ENCODE peak calls at places on chromosomes 13 and 19, in four cellular contexts. U is astrocyte of the spinal cord, E is heart left ventricle, X is stomach. G is an unnamed sample.

GRCh38 chr13:110442946-110443632 is 118.4 kb downstream of the RAB20 start:
- DNase-seq in E (no peak), U (peak; percentile 56), X (no peak), G (peak; percentile 77)

GRCh38 chr19:58154679-58155648 is 4.4 kb upstream of the ZNF329 start:
- DNase-seq in X (peak; percentile 98), U (peak; percentile 94), E (peak; percentile 97), G (peak; percentile 93)

GRCh38 chr13:32736648-32737047 is 150.4 kb downstream of the PDS5B start:
- DNase-seq in U (no peak), E (no peak), X (no peak), G (no peak)

GRCh38 chr13:27593267-27593666 is 27.1 kb downstream of the LNX2 start:
- DNase-seq in X (no peak), E (no peak), U (no peak), G (no peak)

GRCh38 chr13:87208636-87209035 is 462.5 kb upstream of the SLITRK5 start:
- DNase-seq in E (no peak), U (no peak), X (no peak), G (no peak)

GRCh38 chr13:73136776-73137175 is 78.0 kb downstream of the KLF5 start:
- DNase-seq in X (no peak), E (no peak), U (no peak), G (no peak)

GRCh38 chr13:24284876-24285275 is 24.5 kb upstream of the C1QTNF9 start:
- DNase-seq in E (no peak), X (no peak), U (no peak), G (no peak)

GRCh38 chr13:102091231-102091630 is 310.6 kb downstream of the FGF14 start:
- DNase-seq in X (no peak), E (no peak), U (peak; percentile 4), G (no peak)

GRCh38 chr13:93646247-93646646 is 419.6 kb downstream of the GPC6 start:
- DNase-seq in X (no peak), U (no peak), E (no peak), G (no peak)

GRCh38 chr19:28065026-28065425 is 1147.9 kb downstream of the UQCRFS1 start:
- DNase-seq in E (no peak), X (no peak), U (no peak), G (no peak)

GRCh38 chr19:11848200-11848593 is 329 bp upstream of the ZNF439 start:
- DNase-seq in E (no peak), X (no peak), U (no peak), G (no peak)

GRCh38 chr13:109783815-109784589 is 2.4 kb downstream of the IRS2 start:
- DNase-seq in E (no peak), X (no peak), U (peak; percentile 29), G (peak; percentile 37)

GRCh38 chr13:48400820-48401219 is 12.1 kb downstream of the LPAR6 start:
- DNase-seq in U (peak; percentile 79), E (no peak), X (no peak), G (peak; percentile 68)

GRCh38 chr13:106561551-106562170 is 6.3 kb downstream of the ARGLU1 start:
- DNase-seq in E (peak; percentile 25), U (peak; percentile 45), X (no peak), G (peak; percentile 57)

GRCh38 chr13:108957369-108958012 is 328.1 kb downstream of the MYO16 start:
- DNase-seq in X (no peak), U (peak; percentile 88), E (no peak), G (peak; percentile 73)

GRCh38 chr19:5339470-5339949 is 1.1 kb downstream of the PTPRS start:
- DNase-seq in U (no peak), E (no peak), X (no peak), G (no peak)

GRCh38 chr19:19256072-19256969 is 16.8 kb downstream of the TM6SF2 start:
- DNase-seq in U (no peak), E (no peak), X (no peak), G (peak; percentile 10)

GRCh38 chr19:750640-751423 is at the start of gene MISP:
- DNase-seq in X (peak; percentile 84), U (no peak), E (no peak), G (no peak)

GRCh38 chr13:21846605-21847004 is 175.7 kb downstream of the FGF9 start:
- DNase-seq in U (no peak), X (no peak), E (no peak), G (no peak)

GRCh38 chr13:50449465-50449864 is 394.0 kb downstream of the DLEU7 start:
- DNase-seq in U (no peak), X (no peak), E (no peak), G (no peak)

GRCh38 chr19:28632357-28633076 is 580.4 kb downstream of the UQCRFS1 start:
- DNase-seq in X (no peak), U (no peak), E (no peak), G (no peak)

GRCh38 chr19:39100500-39101166 is 16.5 kb downstream of the ACP7 start:
- DNase-seq in X (no peak), U (no peak), E (no peak), G (no peak)

GRCh38 chr19:39099341-39099740 is 15.2 kb downstream of the ACP7 start:
- DNase-seq in E (no peak), U (no peak), X (no peak), G (no peak)

GRCh38 chr19:39097299-39097698 is 13.1 kb downstream of the ACP7 start:
- DNase-seq in X (no peak), E (no peak), U (no peak), G (no peak)

GRCh38 chr19:39098365-39099269 is 14.4 kb downstream of the ACP7 start:
- DNase-seq in E (no peak), X (no peak), U (no peak), G (no peak)

DNA sequence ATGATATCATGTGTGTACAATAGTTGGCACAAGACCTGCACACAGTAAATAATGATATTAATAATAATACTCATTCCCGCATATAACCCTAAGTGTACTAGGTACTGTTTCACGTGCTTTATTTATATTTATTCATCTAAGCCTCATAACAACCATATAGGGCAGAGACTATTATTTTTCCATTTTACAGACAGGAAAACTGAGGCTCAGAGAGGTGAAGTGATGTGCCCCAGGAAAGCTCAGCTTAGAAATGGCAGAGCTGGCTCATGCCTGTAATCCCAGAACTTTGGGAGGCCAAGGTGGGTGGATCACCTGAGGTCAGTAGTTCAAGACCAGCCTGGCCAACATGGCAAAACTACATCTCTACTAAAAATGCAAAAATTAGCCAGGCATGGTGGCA is 13.6 kb downstream of the ACP7 start:
- DNase-seq in E (no peak), U (no peak), X (no peak), G (no peak)
- TF ChIP-seq CTCF in E (no peak), U (no peak), X (no peak), G (no peak)

GRCh38 chr19:3719868-3720532 is 11.8 kb downstream of the TJP3 start:
- DNase-seq in U (no peak), E (no peak), X (no peak), G (no peak)

GRCh38 chr19:3721900-3722442 is 13.8 kb downstream of the TJP3 start:
- DNase-seq in E (no peak), U (no peak), X (no peak), G (no peak)

GRCh38 chr19:3722443-3723109 is 14.4 kb downstream of the TJP3 start:
- DNase-seq in E (no peak), U (no peak), X (peak; percentile 93), G (no peak)

GRCh38 chr19:3720533-3720917 is 12.3 kb downstream of the TJP3 start:
- DNase-seq in E (no peak), U (no peak), X (peak; percentile 81), G (no peak)

DNA sequence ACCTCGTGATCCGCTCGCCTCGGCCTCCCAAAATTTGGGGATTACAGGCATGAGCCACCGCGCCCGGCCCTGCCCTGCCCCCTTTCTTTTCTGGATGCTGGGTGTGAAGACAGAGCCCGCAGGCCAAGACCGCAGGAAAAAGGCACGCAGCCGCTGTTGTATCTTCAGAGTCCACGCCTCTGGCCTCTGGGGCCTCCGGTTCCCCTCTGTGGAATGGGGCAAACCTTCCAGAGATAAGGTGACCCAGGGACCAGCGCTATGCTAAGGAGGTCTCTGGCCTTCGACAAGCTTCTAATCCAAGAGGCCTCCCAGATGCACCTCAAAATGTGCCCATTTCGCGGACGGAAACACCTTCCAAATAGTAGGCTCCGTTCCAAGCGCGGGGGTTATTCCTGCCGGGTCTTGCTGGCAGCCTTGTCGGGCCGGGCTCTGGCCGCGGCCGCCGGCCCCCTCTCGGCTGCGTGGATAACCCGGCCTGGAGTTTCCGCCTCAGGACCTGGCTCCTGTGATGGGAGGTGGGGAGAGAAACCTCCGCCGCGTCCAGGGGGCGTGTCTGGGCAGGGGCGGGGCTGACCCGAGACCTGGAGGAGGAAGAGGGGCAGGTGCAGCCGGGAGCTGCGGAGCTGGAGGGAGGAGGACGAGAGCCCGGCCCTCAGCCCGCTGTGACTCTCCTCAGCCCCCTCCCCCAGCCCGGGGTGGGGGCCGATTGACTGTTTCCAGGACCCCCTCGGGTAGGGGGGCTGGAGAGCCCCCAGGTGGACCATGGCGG is 13.1 kb downstream of the TJP3 start:
- DNase-seq in X (peak; percentile 98), E (peak; percentile 79), U (peak; percentile 84), G (peak; percentile 81)
- H3K4me3 ChIP-seq in X (peak overlapping the region; percentile 54), E (peak overlapping the region; percentile 0), U (no peak overlapping the region), G (peak overlapping the region; percentile 23)

DNA sequence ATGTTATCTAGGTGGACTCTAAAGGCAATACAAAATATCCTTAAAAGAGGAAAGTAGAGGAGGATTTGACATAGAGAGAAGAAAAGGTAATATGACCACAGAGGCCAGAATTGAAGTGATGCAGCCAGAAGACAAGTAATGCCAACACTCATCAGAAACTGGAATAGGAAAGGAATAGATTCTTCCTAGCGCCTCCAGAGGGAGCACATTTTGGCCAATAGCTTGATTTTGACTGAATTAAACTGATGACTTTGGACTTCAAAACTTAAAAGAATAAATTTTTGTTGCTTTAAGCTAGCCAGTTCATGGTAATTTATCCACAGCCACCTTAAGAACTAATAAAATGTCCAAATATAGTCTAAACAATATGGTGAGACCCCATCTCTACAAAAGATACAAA is 1921.9 kb downstream of the OLFM4 start:
- DNase-seq in U (no peak), E (no peak), X (no peak), G (no peak)
- TF ChIP-seq CTCF in U (no peak), E (no peak), X (no peak), G (no peak)

DNA sequence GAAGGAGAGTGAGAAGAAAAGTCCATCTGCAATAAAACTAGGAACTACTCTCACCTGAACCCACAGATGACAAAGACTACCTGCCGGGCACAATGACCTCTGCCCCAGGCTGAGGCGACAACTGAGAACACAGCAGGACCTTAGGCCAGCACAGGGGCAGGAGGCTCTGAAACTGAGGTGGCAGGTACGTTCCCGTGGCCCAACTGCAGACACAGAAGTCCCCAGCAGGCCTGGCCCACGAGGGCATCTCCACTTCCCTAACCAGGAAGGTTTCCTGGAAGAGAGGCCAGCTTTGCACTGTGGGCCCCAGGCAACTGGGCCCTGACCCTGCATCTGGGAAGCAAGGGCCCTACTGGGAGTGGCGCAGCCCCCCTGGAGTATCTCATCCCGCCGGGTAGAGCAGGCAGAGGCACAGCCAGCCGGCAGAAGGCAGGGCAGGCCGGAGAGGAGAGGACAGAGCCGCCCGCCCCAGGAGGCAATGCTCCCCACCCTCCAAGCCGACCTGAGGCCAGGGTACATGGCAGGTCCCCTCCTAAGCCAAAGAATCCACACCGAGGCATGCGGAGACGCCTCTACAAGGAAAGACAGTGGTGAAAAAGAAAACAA is 32.7 kb downstream of the STK24 start:
- DNase-seq in X (no peak), U (no peak), E (no peak), G (no peak)
- H3K4me3 ChIP-seq in X (no peak overlapping the region), U (no peak overlapping the region), E (no peak overlapping the region), G (no peak overlapping the region)

GRCh38 chr19:33175886-33176669 is 18.1 kb upstream of the LRP3 start:
- DNase-seq in E (no peak), U (peak; percentile 38), X (no peak), G (peak; percentile 43)
- TF ChIP-seq CTCF in E (peak; percentile 1), U (no peak), X (no peak), G (no peak)

GRCh38 chr13:44142911-44143665 is 230.5 kb upstream of the SERP2 start:
- DNase-seq in E (no peak), X (no peak), U (peak; percentile 26), G (peak; percentile 15)
- H3K4me3 ChIP-seq in E (peak overlapping the region; percentile 57), X (peak overlapping the region; percentile 52), U (no peak overlapping the region), G (no peak overlapping the region)